ENCODE peak calls at places on chromosome 4, in four cellular contexts. One of them, this sample, is unnamed.

GRCh38 chr4:98343640-98344039 is 82.5 kb downstream of the RAP1GDS1 start:
- DNase-seq in HepG2: no peak
- DNase-seq in GM12878: no peak
- DNase-seq in K562: no peak
- DNase-seq in this sample: no peak

GRCh38 chr4:152359208-152360044 is 176.5 kb downstream of the FBXW7 start:
- DNase-seq in HepG2: no peak
- DNase-seq in K562: no peak
- DNase-seq in GM12878: no peak
- DNase-seq in this sample: no peak

GRCh38 chr4:56995525-56995924 is 16.8 kb downstream of the POLR2B start:
- DNase-seq in GM12878: no peak
- DNase-seq in K562: no peak
- DNase-seq in HepG2: no peak
- DNase-seq in this sample: no peak

GRCh38 chr4:6907658-6908191 is 1.9 kb upstream of the TBC1D14 start:
- DNase-seq in GM12878: no peak
- DNase-seq in K562: peak; percentile 60
- DNase-seq in HepG2: no peak
- DNase-seq in this sample: peak; percentile 71

GRCh38 chr4:25970691-25971427 is 56.8 kb downstream of the SMIM20 start:
- DNase-seq in HepG2: peak; percentile 28
- DNase-seq in GM12878: no peak
- DNase-seq in K562: no peak
- DNase-seq in this sample: no peak

GRCh38 chr4:69995526-69996016 is at the start of gene STATH:
- DNase-seq in HepG2: no peak
- DNase-seq in GM12878: no peak
- DNase-seq in K562: no peak
- DNase-seq in this sample: no peak

GRCh38 chr4:52751349-52751911 is at the start of gene ERVMER34-1:
- DNase-seq in GM12878: no peak
- DNase-seq in K562: peak; percentile 13
- DNase-seq in HepG2: no peak
- DNase-seq in this sample: peak; percentile 90

GRCh38 chr4:165443276-165443675 is 64.5 kb downstream of the CPE start:
- DNase-seq in HepG2: peak; percentile 21
- DNase-seq in K562: no peak
- DNase-seq in GM12878: no peak
- DNase-seq in this sample: no peak

GRCh38 chr4:168619266-168619631 is 122.4 kb downstream of the PALLD start:
- DNase-seq in HepG2: no peak
- DNase-seq in K562: no peak
- DNase-seq in GM12878: no peak
- DNase-seq in this sample: no peak

GRCh38 chr4:57048590-57049304 is 61.4 kb downstream of the IGFBP7 start:
- DNase-seq in HepG2: no peak
- DNase-seq in GM12878: no peak
- DNase-seq in K562: no peak
- DNase-seq in this sample: no peak

GRCh38 chr4:170374770-170375169 is 285.0 kb upstream of the AADAT start:
- DNase-seq in GM12878: no peak
- DNase-seq in HepG2: peak; percentile 39
- DNase-seq in K562: peak; percentile 6
- DNase-seq in this sample: peak; percentile 64

GRCh38 chr4:80243274-80244018 is 23.0 kb upstream of the FGF5 start:
- DNase-seq in K562: no peak
- DNase-seq in GM12878: no peak
- DNase-seq in HepG2: no peak
- DNase-seq in this sample: no peak

GRCh38 chr4:61201562-61202099 is 1.5 kb downstream of the ADGRL3 start:
- DNase-seq in HepG2: no peak
- DNase-seq in GM12878: no peak
- DNase-seq in K562: no peak
- DNase-seq in this sample: no peak

GRCh38 chr4:683247-683897 is 5.6 kb downstream of the SLC49A3 start:
- DNase-seq in GM12878: no peak
- DNase-seq in K562: no peak
- DNase-seq in HepG2: no peak
- DNase-seq in this sample: no peak

GRCh38 chr4:116180056-116180690 is 905.2 kb downstream of the TRAM1L1 start:
- DNase-seq in HepG2: no peak
- DNase-seq in K562: peak; percentile 14
- DNase-seq in GM12878: no peak
- DNase-seq in this sample: no peak

GRCh38 chr4:140719022-140719421 is 37.2 kb downstream of the TBC1D9 start:
- DNase-seq in HepG2: no peak
- DNase-seq in GM12878: no peak
- DNase-seq in K562: no peak
- DNase-seq in this sample: no peak

GRCh38 chr4:89572224-89572858 is 264.6 kb downstream of the SNCA start:
- DNase-seq in K562: no peak
- DNase-seq in HepG2: no peak
- DNase-seq in GM12878: no peak
- DNase-seq in this sample: no peak

GRCh38 chr4:186501554-186501953 is 53.8 kb downstream of the MTNR1A start:
- DNase-seq in K562: peak; percentile 28
- DNase-seq in HepG2: no peak
- DNase-seq in GM12878: no peak
- DNase-seq in this sample: no peak

GRCh38 chr4:186499467-186499866 is 55.9 kb downstream of the MTNR1A start:
- DNase-seq in HepG2: no peak
- DNase-seq in K562: peak; percentile 29
- DNase-seq in GM12878: no peak
- DNase-seq in this sample: no peak

GRCh38 chr4:186497043-186497442 is 58.3 kb downstream of the MTNR1A start:
- DNase-seq in K562: no peak
- DNase-seq in GM12878: no peak
- DNase-seq in HepG2: no peak
- DNase-seq in this sample: no peak

GRCh38 chr4:186500721-186501304 is 54.6 kb downstream of the MTNR1A start:
- DNase-seq in K562: peak; percentile 96
- DNase-seq in GM12878: no peak
- DNase-seq in HepG2: no peak
- DNase-seq in this sample: peak; percentile 16
- TF ChIP-seq ESRRA in K562: peak; percentile 29
- TF ChIP-seq ESRRA in GM12878: no peak
- TF ChIP-seq ESRRA in HepG2: no peak
- TF ChIP-seq ESRRA in this sample: no peak

GRCh38 chr4:87101543-87102199 is 118.7 kb downstream of the KLHL8 start:
- DNase-seq in GM12878: no peak
- DNase-seq in HepG2: no peak
- DNase-seq in K562: no peak
- DNase-seq in this sample: no peak

GRCh38 chr4:87103086-87103485 is 117.3 kb downstream of the KLHL8 start:
- DNase-seq in K562: no peak
- DNase-seq in HepG2: no peak
- DNase-seq in GM12878: no peak
- DNase-seq in this sample: no peak

GRCh38 chr4:87100093-87100634 is 120.3 kb downstream of the KLHL8 start:
- DNase-seq in K562: no peak
- DNase-seq in GM12878: no peak
- DNase-seq in HepG2: peak; percentile 13
- DNase-seq in this sample: no peak

GRCh38 chr4:87105101-87105852 is 115.1 kb downstream of the KLHL8 start:
- DNase-seq in HepG2: peak; percentile 77
- DNase-seq in K562: no peak
- DNase-seq in GM12878: no peak
- DNase-seq in this sample: no peak

DNA sequence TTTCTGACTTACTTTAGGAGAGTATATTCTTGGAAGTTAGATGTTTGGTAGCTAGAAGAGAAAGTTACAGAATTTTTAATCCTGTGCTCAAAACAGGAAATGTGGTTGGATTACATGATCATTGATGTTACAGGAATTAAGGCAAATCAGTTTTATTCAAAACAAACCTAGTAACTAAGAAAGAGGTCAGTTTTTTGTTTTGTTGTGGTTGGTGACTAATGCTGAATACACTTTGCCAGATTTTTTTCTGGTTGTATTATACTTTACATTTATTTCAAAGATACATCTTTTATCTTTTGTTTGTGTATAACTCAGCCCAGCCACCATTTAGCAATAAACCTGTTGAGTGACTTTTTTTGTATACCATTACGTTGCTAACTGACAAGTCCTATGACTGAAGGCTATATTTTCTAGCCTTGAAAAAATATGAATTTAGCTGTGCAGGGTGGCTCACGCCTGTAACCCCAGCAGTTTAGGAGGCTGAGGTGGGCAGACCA is 116.7 kb downstream of the KLHL8 start:
- DNase-seq in K562: no peak
- DNase-seq in HepG2: no peak
- DNase-seq in GM12878: no peak
- DNase-seq in this sample: no peak
- TF ChIP-seq ATF3 in K562: no peak
- TF ChIP-seq ATF3 in HepG2: no peak
- TF ChIP-seq ATF3 in GM12878: no peak
- TF ChIP-seq ATF3 in this sample: no peak

DNA sequence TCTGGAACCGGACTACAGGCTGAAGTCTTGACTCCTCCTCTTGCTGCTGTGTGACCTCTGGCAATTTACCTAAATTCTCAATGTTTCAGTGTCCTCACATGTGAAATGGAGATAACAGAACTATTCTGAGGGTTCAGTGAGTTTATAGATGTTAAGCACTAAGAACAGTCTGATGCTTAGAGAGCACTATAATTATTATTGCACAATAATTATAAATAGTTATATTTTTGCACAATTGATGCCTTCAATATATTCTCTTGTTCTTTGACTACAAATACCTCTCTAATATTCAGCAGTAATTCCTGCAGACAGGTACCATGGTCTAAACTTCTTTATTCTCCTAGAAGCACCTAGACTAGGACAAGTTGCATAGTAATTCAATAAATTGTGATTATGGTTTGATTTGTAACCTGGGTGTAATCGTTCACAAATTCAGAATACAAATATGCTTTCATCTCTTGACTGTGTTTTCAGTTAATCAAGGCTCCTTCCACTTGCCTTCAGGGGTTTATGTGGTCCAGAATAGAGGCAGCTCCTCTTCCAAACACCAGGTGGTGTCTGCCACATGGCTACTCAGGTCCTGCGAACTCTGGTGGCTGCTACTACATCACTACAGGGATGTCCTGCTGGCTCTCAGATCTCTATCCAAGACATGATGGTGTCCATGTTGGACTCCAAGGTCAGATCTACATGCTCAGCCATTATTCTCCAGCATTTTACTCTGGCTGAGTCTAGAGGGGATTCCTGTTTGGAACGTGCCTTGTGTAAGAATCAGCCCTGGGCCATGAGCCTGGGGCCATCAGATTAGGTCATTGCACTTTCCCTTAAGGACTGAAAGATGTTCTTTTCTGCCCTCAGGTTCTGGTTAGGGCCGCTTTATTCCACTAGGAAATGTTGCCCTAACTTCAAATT is 103.4 kb downstream of the QRFPR start:
- DNase-seq in K562: peak; percentile 20
- DNase-seq in GM12878: no peak
- DNase-seq in HepG2: peak; percentile 27
- DNase-seq in this sample: peak; percentile 32
- TF ChIP-seq CTCF in K562: peak; percentile 97
- TF ChIP-seq CTCF in GM12878: peak; percentile 63
- TF ChIP-seq CTCF in HepG2: peak; percentile 46
- TF ChIP-seq CTCF in this sample: no peak

DNA sequence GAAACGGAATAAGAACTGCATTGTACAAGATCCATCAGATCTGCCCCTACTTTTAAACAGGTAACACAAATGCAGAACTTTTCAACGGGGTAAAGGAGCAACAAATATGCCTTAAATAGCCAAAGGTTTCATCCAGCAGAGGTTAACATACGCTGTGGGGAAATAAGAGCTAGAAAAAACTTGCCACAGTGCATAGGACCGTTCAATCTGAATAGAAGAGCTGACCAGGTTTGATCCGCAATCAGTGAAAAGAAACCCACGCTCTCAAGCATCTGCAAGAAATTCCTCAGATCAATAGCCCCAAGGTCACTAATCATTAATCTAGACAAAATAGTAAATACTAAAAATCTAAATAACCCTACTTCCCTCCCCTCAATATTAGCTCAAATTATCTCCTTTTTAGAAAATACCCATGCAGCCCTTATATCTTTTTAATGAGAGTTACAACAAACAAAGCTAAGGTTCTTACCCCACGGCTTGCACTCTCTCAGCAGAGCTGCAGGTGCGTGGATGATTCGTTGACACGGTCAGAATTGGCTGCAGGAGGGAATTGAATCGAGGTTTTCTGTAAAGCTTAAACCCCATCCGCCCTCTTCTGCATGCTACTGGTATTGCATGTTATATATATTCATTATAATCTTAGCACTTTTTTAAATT is at the start of gene TLR10:
- DNase-seq in GM12878: peak; percentile 82
- DNase-seq in K562: peak; percentile 60
- DNase-seq in HepG2: peak; percentile 20
- DNase-seq in this sample: peak; percentile 27
- TF ChIP-seq ESRRA in GM12878: no peak
- TF ChIP-seq ESRRA in K562: no peak
- TF ChIP-seq ESRRA in HepG2: no peak
- TF ChIP-seq ESRRA in this sample: no peak

GRCh38 chr4:1764670-1765069 is 28.4 kb upstream of the FGFR3 start:
- DNase-seq in GM12878: no peak
- DNase-seq in K562: no peak
- DNase-seq in HepG2: no peak
- DNase-seq in this sample: no peak

GRCh38 chr4:1762264-1763010 is 30.7 kb upstream of the FGFR3 start:
- DNase-seq in HepG2: no peak
- DNase-seq in GM12878: no peak
- DNase-seq in K562: no peak
- DNase-seq in this sample: no peak

GRCh38 chr4:1765409-1766335 is 27.4 kb upstream of the FGFR3 start:
- DNase-seq in HepG2: no peak
- DNase-seq in K562: no peak
- DNase-seq in GM12878: no peak
- DNase-seq in this sample: no peak

GRCh38 chr4:1763070-1763549 is 30.0 kb upstream of the FGFR3 start:
- DNase-seq in K562: no peak
- DNase-seq in GM12878: no peak
- DNase-seq in HepG2: no peak
- DNase-seq in this sample: no peak

DNA sequence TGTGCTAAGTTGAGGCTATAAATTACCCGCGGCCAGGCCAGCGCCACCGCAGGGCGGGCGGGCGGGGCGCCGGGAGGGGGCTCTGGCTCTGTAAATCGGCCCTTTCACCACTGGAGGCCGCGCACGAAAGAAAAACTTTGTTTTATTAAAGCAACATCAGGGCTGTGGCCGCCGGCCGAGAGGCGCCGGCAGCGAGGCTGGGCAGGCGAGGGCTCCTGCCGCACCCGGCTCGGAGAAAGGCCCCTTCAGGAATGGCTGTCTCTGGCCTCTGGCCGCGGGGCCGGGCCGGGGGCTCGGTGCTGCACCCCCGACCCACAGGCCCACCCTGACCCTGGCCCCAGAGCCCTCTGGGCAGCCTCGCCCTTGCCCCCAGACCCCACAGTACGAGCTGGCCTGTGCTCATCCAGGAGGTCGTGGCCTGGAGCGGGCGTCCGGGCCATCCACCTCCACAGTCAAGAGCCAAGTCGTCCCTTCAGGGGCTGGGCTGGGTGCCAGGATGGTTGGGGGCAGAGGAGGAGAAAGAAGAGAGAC is 29.5 kb upstream of the FGFR3 start:
- DNase-seq in K562: peak; percentile 73
- DNase-seq in HepG2: peak; percentile 73
- DNase-seq in GM12878: no peak
- DNase-seq in this sample: no peak
- TF ChIP-seq ATF3 in K562: no peak
- TF ChIP-seq ATF3 in HepG2: peak; percentile 23
- TF ChIP-seq ATF3 in GM12878: no peak
- TF ChIP-seq ATF3 in this sample: no peak

This sample was measured in WTC11.